ENCODE peak calls at places on chromosomes 4 and X, in four cellular contexts. One of them, this sample, is unnamed.

GRCh38 chrX:14028473-14028872 is 1.2 kb downstream of the GEMIN8 start:
- DNase-seq in HCT116: no peak
- DNase-seq in HepG2: no peak
- DNase-seq in K562: no peak
- DNase-seq in this sample: no peak

GRCh38 chr4:41991916-41992767 is 1.8 kb downstream of the SLC30A9 start:
- DNase-seq in HCT116: no peak
- DNase-seq in HepG2: peak
- DNase-seq in K562: no peak
- DNase-seq in this sample: no peak

GRCh38 chr4:99965674-99966350 is 15.7 kb upstream of the H2AZ1 start:
- DNase-seq in HCT116: no peak
- DNase-seq in HepG2: no peak
- DNase-seq in K562: no peak
- DNase-seq in this sample: no peak

GRCh38 chr4:106502106-106502699 is 133.6 kb upstream of the GIMD1 start:
- DNase-seq in HCT116: peak
- DNase-seq in HepG2: peak
- DNase-seq in K562: peak
- DNase-seq in this sample: peak

GRCh38 chrX:43589735-43590515 is 66.2 kb upstream of the MAOA start:
- DNase-seq in HCT116: no peak
- DNase-seq in HepG2: peak
- DNase-seq in K562: no peak
- DNase-seq in this sample: no peak

GRCh38 chr4:13483142-13484044 is 747 bp downstream of the RAB28 start:
- DNase-seq in HCT116: peak
- DNase-seq in HepG2: peak
- DNase-seq in K562: peak
- DNase-seq in this sample: no peak

GRCh38 chrX:153305941-153306464 is 15.6 kb downstream of the PNMA6F start:
- DNase-seq in HCT116: no peak
- DNase-seq in HepG2: no peak
- DNase-seq in K562: no peak
- DNase-seq in this sample: no peak

GRCh38 chrX:45743081-45743533 is 542.4 kb upstream of the DIPK2B start:
- DNase-seq in HCT116: peak
- DNase-seq in HepG2: peak
- DNase-seq in K562: no peak
- DNase-seq in this sample: no peak

GRCh38 chr4:189022441-189023035 is 883.3 kb downstream of the TRIML1 start:
- DNase-seq in HCT116: no peak
- DNase-seq in HepG2: no peak
- DNase-seq in K562: no peak
- DNase-seq in this sample: no peak

GRCh38 chr4:88587285-88587684 is 5.0 kb upstream of the HERC3 start:
- DNase-seq in HCT116: no peak
- DNase-seq in HepG2: no peak
- DNase-seq in K562: no peak
- DNase-seq in this sample: no peak

GRCh38 chrX:14936561-14936960 is 63.3 kb downstream of the MOSPD2 start:
- DNase-seq in HCT116: peak
- DNase-seq in HepG2: no peak
- DNase-seq in K562: peak
- DNase-seq in this sample: no peak

GRCh38 chr4:140213736-140214135 is 59.8 kb upstream of the MAML3 start:
- DNase-seq in HCT116: no peak
- DNase-seq in HepG2: no peak
- DNase-seq in K562: no peak
- DNase-seq in this sample: no peak

GRCh38 chr4:153060191-153060590 is 124.1 kb downstream of the FHDC1 start:
- DNase-seq in HCT116: no peak
- DNase-seq in HepG2: no peak
- DNase-seq in K562: no peak
- DNase-seq in this sample: no peak

GRCh38 chr4:183443609-183444148 is 757 bp upstream of the CDKN2AIP start:
- DNase-seq in HCT116: no peak
- DNase-seq in HepG2: no peak
- DNase-seq in K562: no peak
- DNase-seq in this sample: no peak

GRCh38 chr4:147247577-147247976 is 233.3 kb upstream of the EDNRA start:
- DNase-seq in HCT116: no peak
- DNase-seq in HepG2: no peak
- DNase-seq in K562: no peak
- DNase-seq in this sample: no peak

GRCh38 chr4:65880594-65880993 is 210.3 kb upstream of the EPHA5 start:
- DNase-seq in HCT116: no peak
- DNase-seq in HepG2: no peak
- DNase-seq in K562: no peak
- DNase-seq in this sample: no peak

GRCh38 chr4:20042769-20043168 is 208.9 kb upstream of the SLIT2 start:
- DNase-seq in HCT116: no peak
- DNase-seq in HepG2: no peak
- DNase-seq in K562: no peak
- DNase-seq in this sample: no peak

GRCh38 chr4:41541697-41542096 is 3.7 kb downstream of the LIMCH1 start:
- DNase-seq in HCT116: no peak
- DNase-seq in HepG2: no peak
- DNase-seq in K562: no peak
- DNase-seq in this sample: no peak

GRCh38 chr4:30553151-30553550 is 167.0 kb upstream of the PCDH7 start:
- DNase-seq in HCT116: no peak
- DNase-seq in HepG2: no peak
- DNase-seq in K562: no peak
- DNase-seq in this sample: no peak

GRCh38 chrX:43559643-43560042 is 96.5 kb upstream of the MAOA start:
- DNase-seq in HCT116: peak
- DNase-seq in HepG2: peak
- DNase-seq in K562: peak
- DNase-seq in this sample: peak

GRCh38 chr4:22090655-22091350 is 142.2 kb upstream of the KCNIP4 start:
- DNase-seq in HCT116: no peak
- DNase-seq in HepG2: no peak
- DNase-seq in K562: no peak
- DNase-seq in this sample: no peak

DNA sequence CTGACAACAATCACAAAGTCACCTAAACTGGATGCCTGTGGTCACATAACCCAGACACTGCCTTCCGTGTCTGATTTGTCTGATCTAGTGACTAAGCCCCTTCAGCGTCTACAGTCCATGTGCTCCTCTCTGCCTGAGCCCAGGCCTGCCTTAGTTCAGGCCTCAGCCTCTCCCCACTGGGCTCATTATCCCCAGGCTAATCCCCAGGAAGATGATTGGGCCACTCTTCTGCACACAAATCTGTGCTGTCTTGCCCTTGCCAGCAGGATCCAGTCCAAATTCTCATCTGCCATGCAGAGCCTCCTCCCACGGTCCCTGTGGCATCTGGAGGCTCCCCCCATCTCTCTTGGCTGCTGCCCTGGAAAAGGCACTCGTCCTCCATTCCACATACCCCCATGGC is 96.5 kb downstream of the SLC2A9 start:
- DNase-seq in HCT116: no peak
- DNase-seq in HepG2: no peak
- DNase-seq in K562: no peak
- DNase-seq in this sample: no peak
- TF ChIP-seq TCF7L2 in HCT116: no peak
- TF ChIP-seq TCF7L2 in HepG2: no peak
- TF ChIP-seq TCF7L2 in K562: no peak
- TF ChIP-seq TCF7L2 in this sample: no peak

DNA sequence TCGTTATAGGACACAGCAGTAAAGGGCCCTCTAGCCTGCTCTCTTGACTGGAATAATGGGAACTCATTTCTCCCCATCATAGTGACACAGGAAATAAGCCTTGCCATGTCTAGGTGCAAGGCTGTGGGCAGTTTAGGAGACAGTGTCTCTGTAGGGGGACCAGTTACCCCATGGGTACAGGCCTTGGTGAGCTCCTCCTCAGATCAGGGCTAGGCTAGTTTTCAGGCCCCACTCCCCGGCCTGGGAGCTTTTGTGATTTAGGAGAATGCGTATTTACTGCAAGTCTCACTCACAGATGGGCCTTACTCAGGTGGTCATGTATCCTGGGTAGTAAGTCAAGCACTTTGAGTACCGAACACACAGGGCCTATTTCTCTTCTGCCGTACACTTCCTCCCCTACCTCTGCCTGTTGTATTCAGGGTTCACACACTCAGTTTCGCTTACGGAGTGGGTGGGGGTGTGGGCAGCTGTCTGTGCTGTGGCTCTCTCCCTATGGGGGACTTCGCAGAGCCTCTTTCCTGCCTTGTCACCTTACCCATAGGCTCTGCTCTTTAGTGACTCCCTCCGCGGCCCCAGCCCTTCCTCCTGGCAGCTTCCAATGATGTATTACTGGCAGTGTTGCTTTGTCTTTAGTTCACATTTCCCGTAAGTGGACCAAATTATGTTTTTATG is 34.2 kb downstream of the FAM193A start:
- DNase-seq in HCT116: no peak
- DNase-seq in HepG2: no peak
- DNase-seq in K562: no peak
- DNase-seq in this sample: no peak
- H3K27ac ChIP-seq in HCT116: no peak
- H3K27ac ChIP-seq in HepG2: no peak
- H3K27ac ChIP-seq in K562: no peak
- H3K27ac ChIP-seq in this sample: no peak

GRCh38 chr4:144861471-144861870 is 215.5 kb downstream of the HHIP start:
- DNase-seq in HCT116: no peak
- DNase-seq in HepG2: peak
- DNase-seq in K562: no peak
- DNase-seq in this sample: no peak
- TF ChIP-seq TCF7L2 in HCT116: no peak
- TF ChIP-seq TCF7L2 in HepG2: no peak
- TF ChIP-seq TCF7L2 in K562: no peak
- TF ChIP-seq TCF7L2 in this sample: no peak

GRCh38 chr4:72567036-72567435 is 2.0 kb downstream of the ADAMTS3 start:
- DNase-seq in HCT116: no peak
- DNase-seq in HepG2: no peak
- DNase-seq in K562: no peak
- DNase-seq in this sample: no peak
- H3K27ac ChIP-seq in HCT116: no peak
- H3K27ac ChIP-seq in HepG2: no peak
- H3K27ac ChIP-seq in K562: peak
- H3K27ac ChIP-seq in this sample: no peak

DNA sequence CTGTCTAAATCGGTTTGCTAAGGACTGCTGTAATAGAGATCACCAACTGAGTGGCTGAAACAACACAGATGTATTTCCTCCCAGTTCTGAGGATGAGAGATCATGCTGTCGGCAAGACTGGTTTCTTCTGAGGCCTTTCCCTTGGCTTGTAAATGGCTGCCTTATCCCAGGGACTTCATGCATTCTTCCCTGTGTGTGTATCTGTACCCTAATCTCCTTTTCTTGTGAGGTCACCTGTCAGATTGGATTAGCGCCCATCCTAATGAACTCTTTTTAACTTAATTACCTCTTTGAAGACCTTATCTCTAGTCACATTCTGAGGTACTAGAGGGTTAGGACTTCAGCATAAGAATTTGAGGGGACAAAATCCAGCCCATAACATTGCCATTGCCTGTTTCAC is 59.4 kb upstream of the TMEM150C start:
- DNase-seq in HCT116: no peak
- DNase-seq in HepG2: no peak
- DNase-seq in K562: no peak
- DNase-seq in this sample: no peak
- TF ChIP-seq TCF7L2 in HCT116: no peak
- TF ChIP-seq TCF7L2 in HepG2: no peak
- TF ChIP-seq TCF7L2 in K562: no peak
- TF ChIP-seq TCF7L2 in this sample: no peak

DNA sequence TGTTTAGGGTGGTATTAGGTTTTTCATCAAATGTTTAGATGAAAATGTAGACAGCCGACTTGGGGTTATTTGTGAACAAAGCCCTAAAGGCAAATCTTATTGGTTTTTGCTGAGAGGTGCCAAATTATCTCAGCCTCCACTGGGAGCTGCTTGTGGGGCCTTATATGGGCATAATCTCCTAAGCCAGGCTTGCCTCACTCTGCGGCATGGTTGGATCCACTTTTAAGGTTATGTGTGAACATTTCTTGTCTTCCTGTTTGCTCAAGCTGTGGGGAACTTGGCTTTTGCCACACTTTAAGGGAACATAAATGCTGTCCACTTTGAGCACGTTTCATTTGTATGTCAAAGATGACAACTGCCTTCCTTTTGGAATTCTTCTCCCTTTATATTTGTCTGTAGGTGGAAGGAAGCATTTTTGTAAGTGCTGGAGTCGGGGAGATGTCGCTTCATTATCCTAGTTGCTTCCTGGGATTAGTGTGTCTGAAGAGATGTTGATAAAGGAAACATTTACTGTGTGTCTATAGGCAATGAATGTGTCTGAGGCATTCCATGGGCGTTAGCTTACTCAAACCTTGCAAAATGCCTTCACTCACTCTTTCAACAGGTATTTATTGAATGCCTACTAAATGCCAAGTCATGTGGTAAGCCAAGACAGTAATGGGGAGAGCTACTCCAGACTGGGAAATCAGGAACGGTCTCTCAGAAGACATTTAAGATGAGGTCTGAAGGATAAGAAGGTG is 78.3 kb downstream of the SLC9A6 start:
- DNase-seq in HCT116: no peak
- DNase-seq in HepG2: no peak
- DNase-seq in K562: no peak
- DNase-seq in this sample: no peak
- H3K27ac ChIP-seq in HCT116: no peak
- H3K27ac ChIP-seq in HepG2: no peak
- H3K27ac ChIP-seq in K562: no peak
- H3K27ac ChIP-seq in this sample: no peak